ENCODE peak calls at places on chromosomes 12 and 14, in eight cellular contexts. N, T, M, H, L, S, Q and G are unnamed samples.
A peak's percentile ranks its signal among the peaks of the same experiment; 100 is the strongest.

GRCh38 chr12:120759591-120760348 is 34.1 kb downstream of the ACADS start:
- DNase-seq in N (no peak), T (no peak), M (no peak), H (no peak), L (no peak), S (no peak), Q (no peak), G (no peak)

GRCh38 chr12:124673881-124674617 is 106.6 kb upstream of the NCOR2 start:
- DNase-seq in N (no peak), T (no peak), M (no peak), H (no peak), L (no peak), S (no peak), Q (no peak), G (no peak)

GRCh38 chr12:15590180-15590826 is 198.9 kb downstream of the EPS8 start:
- DNase-seq in N (peak; percentile 78), T (no peak), M (peak; percentile 28), H (no peak), L (peak; percentile 59), S (peak; percentile 75), Q (peak; percentile 3), G (peak; percentile 55)

GRCh38 chr12:31274520-31275300 is 51.2 kb downstream of the SINHCAF start:
- DNase-seq in N (no peak), T (no peak), M (no peak), H (no peak), L (no peak), S (no peak), Q (no peak), G (no peak)

GRCh38 chr12:28463396-28463795 is 273.1 kb downstream of the CCDC91 start:
- DNase-seq in N (no peak), T (no peak), M (no peak), H (no peak), L (no peak), S (no peak), Q (no peak), G (no peak)

GRCh38 chr12:122799635-122800243 is 25.4 kb downstream of the CCDC62 start:
- DNase-seq in N (no peak), T (no peak), M (no peak), H (no peak), L (no peak), S (no peak), Q (no peak), G (no peak)

GRCh38 chr14:69916396-69916795 is 37.2 kb downstream of the SMOC1 start:
- DNase-seq in N (no peak), T (no peak), M (no peak), H (no peak), L (no peak), S (no peak), Q (no peak), G (no peak)

GRCh38 chr12:98587084-98587483 is 6.4 kb upstream of the SLC25A3 start:
- DNase-seq in N (no peak), T (no peak), M (no peak), H (no peak), L (no peak), S (no peak), Q (no peak), G (no peak)

GRCh38 chr14:79791055-79791732 is 420.1 kb downstream of the DIO2 start:
- DNase-seq in N (no peak), T (no peak), M (no peak), H (no peak), L (no peak), S (no peak), Q (no peak), G (no peak)

GRCh38 chr14:23398348-23398747 is 9.7 kb downstream of the MYH6 start:
- DNase-seq in N (no peak), T (no peak), M (no peak), H (no peak), L (no peak), S (no peak), Q (no peak), G (no peak)

GRCh38 chr14:105505101-105505500 is 14.1 kb downstream of the TEDC1 start:
- DNase-seq in N (no peak), T (peak; percentile 72), M (no peak), H (peak; percentile 33), L (no peak), S (no peak), Q (no peak), G (no peak)

GRCh38 chr14:91315844-91316267 is 71.4 kb upstream of the GPR68 start:
- DNase-seq in N (no peak), T (no peak), M (peak; percentile 79), H (no peak), L (no peak), S (no peak), Q (peak; percentile 84), G (no peak)

GRCh38 chr14:88289996-88290395 is 33.1 kb downstream of the KCNK10 start:
- DNase-seq in N (no peak), T (no peak), M (no peak), H (no peak), L (no peak), S (no peak), Q (no peak), G (no peak)

GRCh38 chr14:23470947-23471346 is 1.4 kb downstream of the NGDN start:
- DNase-seq in N (no peak), T (no peak), M (no peak), H (no peak), L (no peak), S (no peak), Q (no peak), G (no peak)

GRCh38 chr12:28424965-28425364 is 234.7 kb downstream of the CCDC91 start:
- DNase-seq in N (no peak), T (no peak), M (no peak), H (no peak), L (no peak), S (peak; percentile 89), Q (no peak), G (no peak)

DNA sequence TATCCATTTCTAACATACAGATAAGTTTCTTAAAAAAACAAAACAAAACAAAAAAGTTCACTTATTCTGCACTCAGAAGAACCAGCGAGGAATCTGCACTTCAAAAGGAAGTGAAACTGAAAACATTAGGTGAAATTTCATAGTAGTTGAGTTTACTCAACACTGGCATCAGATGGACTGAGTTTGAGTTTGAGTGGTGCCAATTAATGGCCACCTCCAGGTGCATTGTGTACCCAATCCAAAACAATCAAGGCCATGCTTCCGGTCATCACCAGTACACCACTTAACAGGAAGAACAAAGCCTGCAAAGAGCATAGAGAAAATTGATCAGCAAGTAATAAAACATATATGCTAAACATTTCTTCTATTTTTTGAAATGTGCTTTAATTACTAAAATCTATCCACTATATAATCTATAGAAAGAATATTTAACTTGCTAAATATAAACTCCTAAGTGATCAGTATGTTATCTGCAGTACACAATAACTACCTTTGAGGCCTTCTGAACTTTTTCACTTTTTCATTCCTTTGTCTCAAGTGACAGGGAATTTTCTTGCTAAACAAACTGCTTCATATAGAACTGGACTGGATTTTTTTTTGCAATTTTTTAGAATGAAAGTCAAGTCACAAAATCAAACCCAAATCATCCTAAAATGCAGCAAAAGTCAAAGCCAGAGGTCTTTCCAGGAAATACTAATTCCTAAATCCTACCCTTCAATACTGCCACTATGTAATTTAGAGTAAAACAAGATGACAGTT is 11.5 kb downstream of the SLC38A2 start:
- DNase-seq in N (no peak), T (no peak), M (no peak), H (no peak), L (no peak), S (no peak), Q (no peak), G (no peak)
- H3K4me3 ChIP-seq in N (no peak overlapping the region), T (no peak overlapping the region), M (no peak overlapping the region), H (no peak overlapping the region), L (no peak overlapping the region), S (no peak overlapping the region), Q (no peak overlapping the region), G (no peak overlapping the region)

DNA sequence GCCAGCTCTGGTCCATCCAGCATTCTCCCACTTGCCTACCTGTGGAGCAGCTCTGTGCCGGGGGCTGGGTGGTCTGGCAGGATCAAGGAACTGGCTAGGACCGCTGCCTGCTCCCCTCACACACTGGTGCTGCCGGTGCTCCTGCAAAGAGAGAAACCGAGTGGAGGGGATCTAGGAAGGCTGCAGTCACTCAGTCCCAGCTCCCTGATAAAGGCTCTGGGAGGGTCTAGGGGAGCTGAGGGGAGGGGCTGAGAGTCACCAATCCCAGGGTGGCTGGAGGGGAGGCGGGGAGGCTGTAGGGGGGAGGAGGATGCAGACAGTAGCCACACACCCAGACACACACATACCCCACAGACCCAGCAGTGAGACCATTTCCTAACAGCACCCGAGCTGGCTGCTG is at the start of gene TAC3:
- DNase-seq in N (no peak), T (no peak), M (no peak), H (no peak), L (peak; percentile 36), S (no peak), Q (no peak), G (no peak)
- H3K4me3 ChIP-seq in N (no peak within 1 kb of the TSS), T (no peak within 1 kb of the TSS), M (no peak within 1 kb of the TSS), H (no peak within 1 kb of the TSS), L (peak within 1 kb of the TSS; percentile 64), S (no peak within 1 kb of the TSS), Q (no peak within 1 kb of the TSS), G (no peak within 1 kb of the TSS)

GRCh38 chr12:48128800-48129199 is 9.6 kb downstream of the PFKM start:
- DNase-seq in N (no peak), T (no peak), M (no peak), H (no peak), L (no peak), S (peak; percentile 3), Q (no peak), G (no peak)

GRCh38 chr12:48125985-48126384 is 6.8 kb downstream of the PFKM start:
- DNase-seq in N (no peak), T (no peak), M (no peak), H (no peak), L (no peak), S (no peak), Q (no peak), G (no peak)

GRCh38 chr12:48131517-48131916 is 12.4 kb downstream of the PFKM start:
- DNase-seq in N (no peak), T (no peak), M (no peak), H (no peak), L (no peak), S (no peak), Q (no peak), G (no peak)

GRCh38 chr12:48123169-48123568 is 4.0 kb downstream of the PFKM start:
- DNase-seq in N (no peak), T (no peak), M (no peak), H (no peak), L (no peak), S (no peak), Q (no peak), G (no peak)

DNA sequence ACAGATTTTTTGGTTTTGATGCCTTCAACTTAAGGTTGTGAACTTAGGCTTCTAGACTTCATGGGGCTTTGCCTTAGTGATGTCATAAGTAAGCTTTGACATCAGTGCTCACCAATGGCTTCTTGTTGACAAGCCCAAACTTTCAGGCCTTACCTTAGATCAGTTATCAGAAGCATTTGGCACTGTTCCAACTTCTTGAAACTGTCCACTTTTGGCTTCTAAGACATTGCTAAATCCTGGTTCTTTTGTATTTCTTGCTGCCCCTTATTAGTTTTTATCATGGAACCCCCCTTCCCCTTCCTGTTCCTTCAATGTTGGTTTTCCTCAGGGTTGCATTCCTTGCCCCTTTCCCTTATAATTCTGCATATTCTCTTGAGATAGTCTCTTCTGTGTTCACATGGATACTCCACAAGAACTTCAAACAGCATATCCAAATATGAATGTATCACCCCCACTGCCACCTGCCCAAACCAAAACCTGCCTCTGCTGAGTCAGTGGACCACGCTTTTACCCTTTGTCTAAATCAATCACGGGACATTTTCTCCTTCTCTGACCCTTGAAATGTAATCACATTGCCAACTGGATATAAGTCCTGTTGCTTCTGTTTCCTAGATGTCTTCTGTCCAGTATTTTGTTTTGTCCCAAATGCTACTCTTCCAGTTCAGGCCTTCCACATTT is 7.9 kb downstream of the PFKM start:
- DNase-seq in N (no peak), T (no peak), M (no peak), H (no peak), L (no peak), S (no peak), Q (no peak), G (no peak)
- H3K4me3 ChIP-seq in N (no peak overlapping the region), T (no peak overlapping the region), M (no peak overlapping the region), H (no peak overlapping the region), L (no peak overlapping the region), S (no peak overlapping the region), Q (no peak overlapping the region), G (no peak overlapping the region)

GRCh38 chr14:101459392-101459900 is 101.8 kb upstream of the DIO3 start:
- DNase-seq in N (no peak), T (no peak), M (no peak), H (no peak), L (peak; percentile 20), S (no peak), Q (no peak), G (no peak)
- H3K4me3 ChIP-seq in N (no peak overlapping the region), T (peak overlapping the region; percentile 18), M (no peak overlapping the region), H (peak overlapping the region; percentile 18), L (no peak overlapping the region), S (no peak overlapping the region), Q (no peak overlapping the region), G (no peak overlapping the region)